ENCODE peak calls at places on chromosomes 6 and 20, in nine cellular contexts. Y, O, R, B, L, U, Z, K and V are unnamed samples.

GRCh38 chr6:136921521-136921935 is 573 bp upstream of the SLC35D3 start:
- DNase-seq in Y (no peak), O (peak; percentile 59), R (peak; percentile 18), B (no peak), L (no peak), U (no peak), Z (no peak), K (no peak), V (no peak)

GRCh38 chr6:106787327-106788196 is 158.2 kb downstream of the QRSL1 start:
- DNase-seq in Y (no peak), O (peak; percentile 75), R (no peak), B (no peak), L (no peak), U (no peak), Z (peak; percentile 67), K (no peak), V (no peak)

GRCh38 chr6:22001336-22002027 is 295.4 kb downstream of the PRL start:
- DNase-seq in Y (no peak), O (no peak), R (no peak), B (no peak), L (no peak), U (no peak), Z (no peak), K (peak; percentile 40), V (no peak)

GRCh38 chr20:4714818-4715217 is 6.9 kb upstream of the PRND start:
- DNase-seq in Y (no peak), O (no peak), R (no peak), B (no peak), L (no peak), U (no peak), Z (no peak), K (peak; percentile 33), V (no peak)

GRCh38 chr20:63538204-63539091 is 1.3 kb upstream of the PTK6 start:
- DNase-seq in Y (no peak), O (peak; percentile 96), R (no peak), B (no peak), L (peak; percentile 89), U (no peak), Z (peak; percentile 96), K (peak; percentile 88), V (no peak)

GRCh38 chr6:151440930-151441329 is 11.0 kb downstream of the RMND1 start:
- DNase-seq in Y (no peak), O (no peak), R (no peak), B (no peak), L (no peak), U (no peak), Z (no peak), K (no peak), V (no peak)

GRCh38 chr6:37971263-37971662 is 151.7 kb downstream of the ZFAND3 start:
- DNase-seq in Y (no peak), O (no peak), R (no peak), B (no peak), L (no peak), U (no peak), Z (no peak), K (no peak), V (no peak)

GRCh38 chr6:139480356-139480833 is 105.9 kb upstream of the CITED2 start:
- DNase-seq in Y (no peak), O (no peak), R (no peak), B (no peak), L (no peak), U (no peak), Z (no peak), K (no peak), V (no peak)

GRCh38 chr6:28757429-28758045 is 166.2 kb downstream of the TRIM27 start:
- DNase-seq in Y (no peak), O (no peak), R (no peak), B (no peak), L (no peak), U (no peak), Z (no peak), K (no peak), V (peak; percentile 49)

GRCh38 chr20:20436689-20437088 is 68.8 kb downstream of the INSM1 start:
- DNase-seq in Y (no peak), O (no peak), R (no peak), B (no peak), L (no peak), U (no peak), Z (no peak), K (no peak), V (no peak)

GRCh38 chr6:165847407-165848098 is 184.5 kb upstream of the PDE10A start:
- DNase-seq in Y (no peak), O (no peak), R (no peak), B (peak; percentile 34), L (no peak), U (no peak), Z (peak; percentile 60), K (no peak), V (peak; percentile 74)

GRCh38 chr6:53464942-53465460 is 79.9 kb downstream of the GCLC start:
- DNase-seq in Y (no peak), O (no peak), R (peak; percentile 63), B (peak; percentile 73), L (peak; percentile 85), U (no peak), Z (no peak), K (peak; percentile 57), V (no peak)

DNA sequence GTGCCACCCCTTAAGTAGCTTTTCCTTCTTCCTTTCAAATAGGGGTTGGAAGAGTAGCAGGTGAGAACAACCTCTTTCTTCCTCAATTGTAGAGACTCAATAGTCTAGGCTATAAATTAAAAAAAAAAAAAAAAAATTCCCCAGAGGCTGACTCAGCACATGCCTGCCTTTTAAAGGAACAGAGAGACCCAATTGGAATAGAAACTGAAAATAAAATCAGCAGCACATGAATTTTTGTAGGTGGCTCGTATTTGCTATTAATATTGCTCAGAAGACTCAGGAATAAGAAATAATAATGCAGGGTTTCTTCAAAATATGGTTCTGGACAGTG is 19.3 kb downstream of the TOP1 start:
- DNase-seq in Y (no peak), O (no peak), R (no peak), B (no peak), L (no peak), U (peak; percentile 55), Z (no peak), K (no peak), V (no peak)
- H3K4me1 ChIP-seq in Y (peaks cover 3% of the 10 kb centered on the region), O (peaks cover 20% of the 10 kb centered on the region), R (peaks cover 78% of the 10 kb centered on the region), B (peaks cover 65% of the 10 kb centered on the region), L (peaks cover 69% of the 10 kb centered on the region), U (peaks cover 66% of the 10 kb centered on the region), Z (peaks cover 94% of the 10 kb centered on the region), K (peaks cover 50% of the 10 kb centered on the region), V (peaks cover 12% of the 10 kb centered on the region)

DNA sequence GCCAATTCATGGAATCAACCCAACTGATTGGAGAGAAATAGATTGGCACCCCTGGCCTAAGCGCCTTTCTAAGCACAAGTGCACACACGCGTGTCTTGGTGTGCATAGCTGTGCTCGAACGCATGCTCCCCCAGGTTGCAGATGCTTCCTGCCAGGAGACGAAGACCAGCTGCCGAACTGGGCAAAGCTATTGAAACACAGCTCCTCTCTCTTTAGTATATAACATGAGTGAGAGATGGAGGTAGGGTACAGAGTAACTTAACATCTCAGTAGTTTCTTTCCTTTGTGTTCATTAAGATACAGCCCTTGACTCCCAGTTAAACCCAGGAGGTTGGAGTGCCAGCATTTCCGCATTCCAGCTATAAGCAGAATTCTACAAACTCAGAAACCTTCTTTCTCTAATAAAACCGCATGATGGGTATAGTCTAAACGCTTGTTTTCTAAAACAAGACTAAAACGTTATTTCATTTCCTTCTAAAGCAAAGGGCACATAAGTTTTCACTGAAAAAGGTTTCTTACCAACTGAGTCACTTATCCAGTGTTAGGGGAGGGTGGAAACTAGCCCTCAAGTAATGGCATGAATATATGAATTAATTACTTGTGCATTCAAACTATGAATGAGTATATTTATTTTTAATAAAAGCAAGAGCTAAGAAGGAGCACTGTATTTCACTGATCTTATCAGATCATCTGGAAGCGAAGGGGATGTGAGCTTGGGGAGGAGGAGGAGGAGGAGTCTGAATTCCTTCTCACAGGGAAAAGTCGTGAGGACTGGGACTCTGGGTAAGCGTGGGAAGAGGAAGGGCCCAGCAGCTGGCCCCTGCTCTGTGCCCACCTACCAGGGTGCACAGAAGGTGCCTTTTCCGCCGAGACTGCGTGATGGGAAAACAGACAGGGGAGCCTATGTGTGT is 179.2 kb downstream of the TMEM242 start:
- DNase-seq in Y (no peak), O (no peak), R (no peak), B (no peak), L (no peak), U (no peak), Z (no peak), K (no peak), V (no peak)
- H3K4me3 ChIP-seq in Y (no peak overlapping the region), O (no peak overlapping the region), R (no peak overlapping the region), B (no peak overlapping the region), L (no peak overlapping the region), U (no peak overlapping the region), Z (no peak overlapping the region), K (no peak overlapping the region), V (no peak overlapping the region)

DNA sequence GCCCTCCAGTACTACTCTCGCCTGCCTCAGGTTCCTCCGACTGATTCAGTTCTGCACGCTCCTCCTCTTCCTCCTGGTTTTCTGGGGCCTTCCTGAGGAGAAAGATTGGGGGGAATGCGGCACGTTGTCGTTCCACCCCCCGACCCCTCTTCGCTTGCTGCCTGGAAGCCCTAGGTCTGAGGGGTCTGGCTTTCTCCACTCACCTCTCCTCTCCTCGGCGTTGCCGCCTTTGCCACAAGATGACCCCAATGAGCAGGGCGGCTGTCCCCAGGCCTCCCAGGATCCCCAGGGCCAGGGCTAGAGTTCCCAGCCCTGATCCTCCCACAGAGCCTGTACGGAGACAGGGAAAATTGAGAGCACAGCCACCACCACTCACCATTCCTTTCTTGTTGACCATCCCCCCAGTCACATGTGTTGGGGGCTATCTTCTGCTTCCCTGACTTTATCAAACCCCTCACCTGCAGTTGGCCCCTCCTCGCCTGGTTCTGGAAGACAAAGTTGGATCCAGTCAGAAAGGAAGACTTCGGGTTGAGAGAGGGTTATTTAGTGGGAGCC is 2.8 kb downstream of the AGER start:
- DNase-seq in Y (no peak), O (peak; percentile 27), R (no peak), B (no peak), L (no peak), U (no peak), Z (no peak), K (no peak), V (no peak)
- H3K4me1 ChIP-seq in Y (peaks cover 5% of the 10 kb centered on the region), O (peaks cover 15% of the 10 kb centered on the region), R (peaks cover 36% of the 10 kb centered on the region), B (peaks cover 31% of the 10 kb centered on the region), L (peaks cover 41% of the 10 kb centered on the region), U (peaks cover 18% of the 10 kb centered on the region), Z (peaks cover 79% of the 10 kb centered on the region), K (peaks cover 18% of the 10 kb centered on the region), V (peaks cover 12% of the 10 kb centered on the region)

GRCh38 chr20:49983123-49983847 is 505 bp downstream of the SNAI1 start:
- DNase-seq in Y (no peak), O (no peak), R (no peak), B (no peak), L (no peak), U (no peak), Z (no peak), K (no peak), V (no peak)

GRCh38 chr20:49984426-49985153 is 1.8 kb downstream of the SNAI1 start:
- DNase-seq in Y (no peak), O (no peak), R (no peak), B (no peak), L (no peak), U (no peak), Z (no peak), K (no peak), V (no peak)

GRCh38 chr20:49985157-49985556 is 2.4 kb downstream of the SNAI1 start:
- DNase-seq in Y (no peak), O (no peak), R (no peak), B (no peak), L (no peak), U (no peak), Z (no peak), K (no peak), V (no peak)

GRCh38 chr20:49982346-49983122 is at the start of gene SNAI1:
- DNase-seq in Y (peak; percentile 78), O (peak; percentile 93), R (peak; percentile 79), B (peak; percentile 85), L (peak; percentile 92), U (peak; percentile 90), Z (peak; percentile 86), K (peak; percentile 61), V (peak; percentile 73)

GRCh38 chr20:49983848-49984408 is 1.1 kb downstream of the SNAI1 start:
- DNase-seq in Y (no peak), O (no peak), R (peak; percentile 30), B (peak; percentile 37), L (no peak), U (no peak), Z (no peak), K (no peak), V (no peak)
- H3K4me3 ChIP-seq in Y (peak overlapping the region; percentile 69), O (peak overlapping the region; percentile 48), R (peak overlapping the region; percentile 76), B (peak overlapping the region; percentile 61), L (peak overlapping the region; percentile 59), U (peak overlapping the region; percentile 50), Z (peak overlapping the region; percentile 59), K (peak overlapping the region; percentile 41), V (no peak overlapping the region)